ENCODE peak calls at places on chromosomes 12 and 14, in nine cellular contexts. One of them, this sample, is unnamed.

GRCh38 chr12:59070534-59070933 is 150.2 kb upstream of the LRIG3 start:
- DNase-seq in posterior cingulate gyrus: no peak
- DNase-seq in body of pancreas: no peak
- DNase-seq in heart left ventricle: no peak
- DNase-seq in BJ: no peak
- DNase-seq in neuronal stem cell: no peak
- DNase-seq in GM04504: no peak
- DNase-seq in Calu3: no peak
- DNase-seq in hepatocyte: no peak
- DNase-seq in this sample: no peak

GRCh38 chr14:61860294-61860918 is 98.2 kb downstream of the SNAPC1 start:
- DNase-seq in neuronal stem cell: peak; percentile 30
- DNase-seq in GM04504: no peak
- DNase-seq in BJ: no peak
- DNase-seq in hepatocyte: peak; percentile 62
- DNase-seq in body of pancreas: peak; percentile 76
- DNase-seq in heart left ventricle: no peak
- DNase-seq in Calu3: peak; percentile 65
- DNase-seq in posterior cingulate gyrus: peak; percentile 19
- DNase-seq in this sample: no peak

GRCh38 chr14:77186911-77187648 is 5.5 kb downstream of the TMEM63C start:
- DNase-seq in Calu3: peak; percentile 23
- DNase-seq in neuronal stem cell: peak; percentile 27
- DNase-seq in posterior cingulate gyrus: no peak
- DNase-seq in BJ: no peak
- DNase-seq in hepatocyte: peak; percentile 60
- DNase-seq in heart left ventricle: no peak
- DNase-seq in GM04504: no peak
- DNase-seq in body of pancreas: peak; percentile 83
- DNase-seq in this sample: no peak

GRCh38 chr12:92908108-92908507 is 21.0 kb downstream of the EEA1 start:
- DNase-seq in BJ: no peak
- DNase-seq in posterior cingulate gyrus: no peak
- DNase-seq in body of pancreas: no peak
- DNase-seq in heart left ventricle: no peak
- DNase-seq in hepatocyte: no peak
- DNase-seq in neuronal stem cell: no peak
- DNase-seq in Calu3: no peak
- DNase-seq in GM04504: no peak
- DNase-seq in this sample: no peak

GRCh38 chr12:22981711-22982110 is 356.7 kb downstream of the ETNK1 start:
- DNase-seq in BJ: no peak
- DNase-seq in neuronal stem cell: no peak
- DNase-seq in heart left ventricle: no peak
- DNase-seq in Calu3: no peak
- DNase-seq in posterior cingulate gyrus: no peak
- DNase-seq in GM04504: no peak
- DNase-seq in body of pancreas: no peak
- DNase-seq in hepatocyte: peak; percentile 40
- DNase-seq in this sample: no peak

GRCh38 chr12:50482566-50482965 is 22.2 kb upstream of the DIP2B start:
- DNase-seq in GM04504: no peak
- DNase-seq in Calu3: no peak
- DNase-seq in heart left ventricle: no peak
- DNase-seq in posterior cingulate gyrus: no peak
- DNase-seq in BJ: no peak
- DNase-seq in neuronal stem cell: no peak
- DNase-seq in hepatocyte: no peak
- DNase-seq in body of pancreas: no peak
- DNase-seq in this sample: no peak

GRCh38 chr12:74441872-74442271 is 95.8 kb upstream of the ATXN7L3B start:
- DNase-seq in GM04504: no peak
- DNase-seq in posterior cingulate gyrus: no peak
- DNase-seq in BJ: no peak
- DNase-seq in neuronal stem cell: no peak
- DNase-seq in hepatocyte: no peak
- DNase-seq in Calu3: no peak
- DNase-seq in body of pancreas: no peak
- DNase-seq in heart left ventricle: no peak
- DNase-seq in this sample: no peak

GRCh38 chr12:6336079-6336858 is 5.6 kb downstream of the TNFRSF1A start:
- DNase-seq in heart left ventricle: peak; percentile 95
- DNase-seq in body of pancreas: peak; percentile 88
- DNase-seq in hepatocyte: peak; percentile 97
- DNase-seq in neuronal stem cell: peak; percentile 89
- DNase-seq in posterior cingulate gyrus: peak; percentile 49
- DNase-seq in Calu3: peak; percentile 89
- DNase-seq in GM04504: peak; percentile 99
- DNase-seq in BJ: peak; percentile 96
- DNase-seq in this sample: peak; percentile 83

GRCh38 chr12:117854339-117855012 is 114.3 kb downstream of the KSR2 start:
- DNase-seq in neuronal stem cell: peak; percentile 71
- DNase-seq in posterior cingulate gyrus: peak; percentile 38
- DNase-seq in hepatocyte: peak; percentile 81
- DNase-seq in GM04504: no peak
- DNase-seq in BJ: no peak
- DNase-seq in Calu3: peak; percentile 83
- DNase-seq in heart left ventricle: no peak
- DNase-seq in body of pancreas: peak; percentile 43
- DNase-seq in this sample: no peak

GRCh38 chr12:132070298-132070697 is 73.8 kb downstream of the DDX51 start:
- DNase-seq in body of pancreas: no peak
- DNase-seq in BJ: no peak
- DNase-seq in heart left ventricle: no peak
- DNase-seq in neuronal stem cell: no peak
- DNase-seq in GM04504: no peak
- DNase-seq in Calu3: no peak
- DNase-seq in posterior cingulate gyrus: no peak
- DNase-seq in hepatocyte: no peak
- DNase-seq in this sample: no peak

GRCh38 chr12:198708-199107 is 15.2 kb downstream of the SLC6A12 start:
- DNase-seq in posterior cingulate gyrus: no peak
- DNase-seq in GM04504: no peak
- DNase-seq in BJ: no peak
- DNase-seq in neuronal stem cell: no peak
- DNase-seq in hepatocyte: no peak
- DNase-seq in body of pancreas: peak; percentile 62
- DNase-seq in heart left ventricle: peak; percentile 30
- DNase-seq in Calu3: no peak
- DNase-seq in this sample: no peak

GRCh38 chr12:19138551-19139344 is 9.2 kb downstream of the PLEKHA5 start:
- DNase-seq in BJ: peak; percentile 66
- DNase-seq in neuronal stem cell: peak; percentile 17
- DNase-seq in GM04504: no peak
- DNase-seq in hepatocyte: no peak
- DNase-seq in body of pancreas: no peak
- DNase-seq in posterior cingulate gyrus: no peak
- DNase-seq in Calu3: no peak
- DNase-seq in heart left ventricle: no peak
- DNase-seq in this sample: no peak

GRCh38 chr12:33892425-33892824 is 129.9 kb upstream of the ALG10 start:
- DNase-seq in posterior cingulate gyrus: no peak
- DNase-seq in neuronal stem cell: no peak
- DNase-seq in body of pancreas: no peak
- DNase-seq in GM04504: no peak
- DNase-seq in heart left ventricle: no peak
- DNase-seq in BJ: no peak
- DNase-seq in hepatocyte: no peak
- DNase-seq in Calu3: no peak
- DNase-seq in this sample: no peak

GRCh38 chr12:19916193-19916498 is 452.2 kb upstream of the PDE3A start:
- DNase-seq in BJ: no peak
- DNase-seq in GM04504: no peak
- DNase-seq in heart left ventricle: no peak
- DNase-seq in body of pancreas: no peak
- DNase-seq in posterior cingulate gyrus: no peak
- DNase-seq in Calu3: no peak
- DNase-seq in hepatocyte: no peak
- DNase-seq in neuronal stem cell: no peak
- DNase-seq in this sample: no peak

GRCh38 chr12:89960607-89961394 is 252.2 kb upstream of the ATP2B1 start:
- DNase-seq in heart left ventricle: no peak
- DNase-seq in hepatocyte: peak; percentile 22
- DNase-seq in GM04504: no peak
- DNase-seq in BJ: no peak
- DNase-seq in Calu3: peak; percentile 66
- DNase-seq in neuronal stem cell: no peak
- DNase-seq in body of pancreas: no peak
- DNase-seq in posterior cingulate gyrus: no peak
- DNase-seq in this sample: no peak

GRCh38 chr12:74527491-74527890 is 10.1 kb upstream of the ATXN7L3B start:
- DNase-seq in GM04504: no peak
- DNase-seq in hepatocyte: no peak
- DNase-seq in neuronal stem cell: no peak
- DNase-seq in body of pancreas: no peak
- DNase-seq in heart left ventricle: no peak
- DNase-seq in BJ: no peak
- DNase-seq in Calu3: no peak
- DNase-seq in posterior cingulate gyrus: no peak
- DNase-seq in this sample: no peak

GRCh38 chr14:77721437-77721836 is 13.5 kb downstream of the SLIRP start:
- DNase-seq in neuronal stem cell: no peak
- DNase-seq in posterior cingulate gyrus: no peak
- DNase-seq in GM04504: no peak
- DNase-seq in heart left ventricle: no peak
- DNase-seq in BJ: no peak
- DNase-seq in body of pancreas: no peak
- DNase-seq in hepatocyte: no peak
- DNase-seq in Calu3: no peak
- DNase-seq in this sample: no peak

GRCh38 chr12:81591256-81591655 is 167.9 kb downstream of the PPFIA2 start:
- DNase-seq in BJ: no peak
- DNase-seq in neuronal stem cell: no peak
- DNase-seq in body of pancreas: no peak
- DNase-seq in Calu3: no peak
- DNase-seq in hepatocyte: no peak
- DNase-seq in GM04504: no peak
- DNase-seq in heart left ventricle: no peak
- DNase-seq in posterior cingulate gyrus: no peak
- DNase-seq in this sample: no peak

GRCh38 chr14:72443991-72444431 is 449.9 kb downstream of the DPF3 start:
- DNase-seq in body of pancreas: no peak
- DNase-seq in hepatocyte: no peak
- DNase-seq in BJ: no peak
- DNase-seq in GM04504: no peak
- DNase-seq in neuronal stem cell: no peak
- DNase-seq in heart left ventricle: no peak
- DNase-seq in Calu3: no peak
- DNase-seq in posterior cingulate gyrus: no peak
- DNase-seq in this sample: no peak

GRCh38 chr12:70691018-70691672 is 53.9 kb upstream of the PTPRB start:
- DNase-seq in BJ: peak; percentile 41
- DNase-seq in body of pancreas: no peak
- DNase-seq in hepatocyte: no peak
- DNase-seq in GM04504: no peak
- DNase-seq in heart left ventricle: no peak
- DNase-seq in neuronal stem cell: no peak
- DNase-seq in posterior cingulate gyrus: no peak
- DNase-seq in Calu3: no peak
- DNase-seq in this sample: peak; percentile 6

GRCh38 chr14:29310757-29311156 is 544.2 kb downstream of the FOXG1 start:
- DNase-seq in BJ: peak; percentile 31
- DNase-seq in GM04504: peak; percentile 45
- DNase-seq in hepatocyte: no peak
- DNase-seq in Calu3: no peak
- DNase-seq in body of pancreas: no peak
- DNase-seq in heart left ventricle: no peak
- DNase-seq in neuronal stem cell: no peak
- DNase-seq in posterior cingulate gyrus: no peak
- DNase-seq in this sample: no peak

GRCh38 chr12:127802271-127802670 is 464.7 kb upstream of the TMEM132C start:
- DNase-seq in heart left ventricle: no peak
- DNase-seq in neuronal stem cell: no peak
- DNase-seq in BJ: no peak
- DNase-seq in hepatocyte: no peak
- DNase-seq in GM04504: no peak
- DNase-seq in Calu3: no peak
- DNase-seq in body of pancreas: no peak
- DNase-seq in posterior cingulate gyrus: no peak
- DNase-seq in this sample: no peak

GRCh38 chr12:75724913-75725312 is 213.5 kb upstream of the KRR1 start:
- DNase-seq in GM04504: peak; percentile 88
- DNase-seq in hepatocyte: peak; percentile 50
- DNase-seq in neuronal stem cell: no peak
- DNase-seq in body of pancreas: no peak
- DNase-seq in heart left ventricle: no peak
- DNase-seq in BJ: peak; percentile 71
- DNase-seq in posterior cingulate gyrus: no peak
- DNase-seq in Calu3: peak; percentile 22
- DNase-seq in this sample: no peak

GRCh38 chr12:62438098-62438692 is 28.4 kb upstream of the MON2 start:
- DNase-seq in GM04504: peak; percentile 16
- DNase-seq in body of pancreas: peak; percentile 68
- DNase-seq in heart left ventricle: no peak
- DNase-seq in BJ: no peak
- DNase-seq in neuronal stem cell: peak; percentile 62
- DNase-seq in posterior cingulate gyrus: peak; percentile 65
- DNase-seq in hepatocyte: peak; percentile 79
- DNase-seq in Calu3: peak; percentile 74
- DNase-seq in this sample: peak; percentile 54